ENCODE peak calls at places on chromosomes 16 and 17, in nine cellular contexts. U is amygdala; Q is HepG2; F is kidney glomerular epithelial cell; Y is stimulated activated CD4-positive, alpha-beta T cell treated with anti-CD3 and anti-CD28 coated beads, Interleukin-2, amount 100 ng/mL, for 48 hours; C is Ammon's horn; M is NCI-H226; X is activated naive CD4-positive, alpha-beta T cell; D is activated CD8-positive, alpha-beta T cell treated with anti-CD3 and anti-CD28 coated beads for 36 hours. H is an unnamed sample.

GRCh38 chr16:70726869-70727494 is 41.1 kb upstream of the MTSS2 start:
- DNase-seq in U (no peak), Q (no peak), F (no peak), Y (no peak), C (no peak), M (no peak), X (no peak), D (no peak), H (no peak)

GRCh38 chr17:7466644-7467341 is 12.6 kb downstream of the ZBTB4 start:
- DNase-seq in U (no peak), Q (no peak), F (peak; percentile 28), Y (no peak), C (peak; percentile 31), M (peak; percentile 31), X (no peak), D (no peak), H (peak; percentile 56)

GRCh38 chr17:78359216-78359935 is 501 bp downstream of the SOCS3 start:
- DNase-seq in U (no peak), Q (no peak), F (no peak), Y (no peak), C (no peak), M (peak; percentile 37), X (peak; percentile 25), D (peak; percentile 46), H (no peak)

GRCh38 chr17:78970834-78971763 is 8.6 kb downstream of the LGALS3BP start:
- DNase-seq in U (peak; percentile 52), Q (peak; percentile 81), F (peak; percentile 41), Y (peak; percentile 85), C (peak; percentile 86), M (peak; percentile 49), X (peak; percentile 65), D (peak; percentile 91), H (peak; percentile 79)

GRCh38 chr17:14921936-14922335 is 343.2 kb downstream of the PMP22 start:
- DNase-seq in U (no peak), Q (no peak), F (no peak), Y (no peak), C (no peak), M (no peak), X (no peak), D (no peak), H (no peak)

GRCh38 chr16:73057369-73058210 is 9.7 kb upstream of the ZFHX3 start:
- DNase-seq in U (no peak), Q (no peak), F (no peak), Y (no peak), C (no peak), M (peak; percentile 20), X (no peak), D (no peak), H (no peak)

GRCh38 chr17:34756670-34757021 is 177.3 kb downstream of the TMEM132E start:
- DNase-seq in U (no peak), Q (no peak), F (peak; percentile 3), Y (no peak), C (peak; percentile 13), M (no peak), X (no peak), D (no peak), H (no peak)

GRCh38 chr16:68529608-68529930 is 9.5 kb upstream of the ZFP90 start:
- DNase-seq in U (no peak), Q (no peak), F (no peak), Y (no peak), C (no peak), M (no peak), X (no peak), D (no peak), H (no peak)

GRCh38 chr17:64920026-64920418 is 744 bp upstream of the LRRC37A3 start:
- DNase-seq in U (no peak), Q (peak; percentile 46), F (peak; percentile 17), Y (no peak), C (peak; percentile 32), M (no peak), X (no peak), D (no peak), H (no peak)

GRCh38 chr16:86213427-86214205 is 296.7 kb upstream of the FOXF1 start:
- DNase-seq in U (no peak), Q (no peak), F (no peak), Y (no peak), C (no peak), M (no peak), X (no peak), D (no peak), H (no peak)

GRCh38 chr16:54370653-54371052 is 84.1 kb upstream of the IRX3 start:
- DNase-seq in U (no peak), Q (no peak), F (no peak), Y (no peak), C (no peak), M (no peak), X (no peak), D (peak; percentile 7), H (no peak)

GRCh38 chr17:64103751-64104364 is 26.1 kb downstream of the ERN1 start:
- DNase-seq in U (no peak), Q (no peak), F (no peak), Y (no peak), C (no peak), M (peak; percentile 61), X (no peak), D (no peak), H (no peak)

GRCh38 chr17:27489045-27489715 is 32.9 kb downstream of the KSR1 start:
- DNase-seq in U (no peak), Q (no peak), F (no peak), Y (no peak), C (peak; percentile 65), M (peak; percentile 86), X (no peak), D (no peak), H (peak; percentile 39)

GRCh38 chr16:2278272-2278608 is 10.3 kb upstream of the RNPS1 start:
- DNase-seq in U (no peak), Q (peak; percentile 18), F (no peak), Y (no peak), C (no peak), M (no peak), X (no peak), D (no peak), H (no peak)

GRCh38 chr16:61891460-61891859 is 144.8 kb downstream of the CDH8 start:
- DNase-seq in U (no peak), Q (no peak), F (no peak), Y (no peak), C (no peak), M (no peak), X (no peak), D (no peak), H (no peak)

GRCh38 chr16:71467810-71468209 is 5.8 kb upstream of the ZNF23 start:
- DNase-seq in U (no peak), Q (peak; percentile 37), F (peak; percentile 47), Y (peak; percentile 16), C (no peak), M (peak; percentile 32), X (peak; percentile 15), D (peak; percentile 45), H (no peak)

GRCh38 chr17:80802626-80803450 is 188.8 kb upstream of the CHMP6 start:
- DNase-seq in U (no peak), Q (no peak), F (no peak), Y (no peak), C (no peak), M (no peak), X (no peak), D (no peak), H (no peak)

GRCh38 chr17:83062818-83063671 is 16.4 kb upstream of the METRNL start:
- DNase-seq in U (no peak), Q (no peak), F (no peak), Y (no peak), C (peak; percentile 40), M (no peak), X (no peak), D (no peak), H (no peak)

GRCh38 chr17:82377924-82378740 is 6.6 kb downstream of the UTS2R start:
- DNase-seq in U (no peak), Q (no peak), F (no peak), Y (no peak), C (no peak), M (no peak), X (no peak), D (no peak), H (no peak)

GRCh38 chr17:29962656-29963055 is 21.2 kb downstream of the EFCAB5 start:
- DNase-seq in U (no peak), Q (no peak), F (no peak), Y (no peak), C (no peak), M (no peak), X (no peak), D (no peak), H (no peak)

GRCh38 chr16:22322741-22323140 is 25.5 kb downstream of the POLR3E start:
- DNase-seq in U (no peak), Q (no peak), F (no peak), Y (no peak), C (no peak), M (no peak), X (no peak), D (no peak), H (no peak)

GRCh38 chr17:82561429-82562035 is 42.0 kb downstream of the FOXK2 start:
- DNase-seq in U (no peak), Q (peak; percentile 47), F (no peak), Y (no peak), C (no peak), M (no peak), X (no peak), D (no peak), H (no peak)

GRCh38 chr17:13786000-13786598 is 184.4 kb upstream of the HS3ST3A1 start:
- DNase-seq in U (no peak), Q (no peak), F (no peak), Y (no peak), C (no peak), M (no peak), X (no peak), D (no peak), H (no peak)